ENCODE peak calls at places on chromosome 2, in ten cellular contexts. V is prostate gland, I is HepG2, F is HL-60, Y is spleen, P is suprapubic skin, G is transverse colon, D is H1, J is GM12891, A is GM23338. S is an unnamed sample.

GRCh38 chr2:11365096-11365856 is 20.8 kb upstream of the ROCK2 start:
- DNase-seq in V (no peak), I (peak), F (no peak), Y (no peak), P (no peak), G (no peak), D (no peak), J (no peak), A (no peak), S (no peak)

GRCh38 chr2:60560734-60561649 is 7.5 kb upstream of the BCL11A start:
- DNase-seq in V (no peak), I (peak), F (no peak), Y (no peak), P (no peak), G (no peak), D (no peak), J (no peak), A (peak), S (no peak)

GRCh38 chr2:120366698-120367097 is 20.8 kb downstream of the INHBB start:
- DNase-seq in V (no peak), I (no peak), F (no peak), Y (no peak), P (no peak), G (no peak), D (no peak), J (no peak), A (no peak), S (no peak)

GRCh38 chr2:154439156-154439555 is 259.3 kb upstream of the KCNJ3 start:
- DNase-seq in V (no peak), I (peak), F (no peak), Y (no peak), P (no peak), G (no peak), D (no peak), J (no peak), A (no peak), S (no peak)

GRCh38 chr2:134448650-134449049 is 194.8 kb downstream of the MGAT5 start:
- DNase-seq in V (no peak), I (no peak), F (no peak), Y (peak), P (peak), G (no peak), D (no peak), J (no peak), A (no peak), S (no peak)

GRCh38 chr2:203340791-203341487 is 12.7 kb downstream of the ABI2 start:
- DNase-seq in V (peak), I (no peak), F (no peak), Y (no peak), P (no peak), G (no peak), D (no peak), J (no peak), A (peak), S (peak)

GRCh38 chr2:151111599-151112278 is 149.9 kb downstream of the RBM43 start:
- DNase-seq in V (no peak), I (no peak), F (no peak), Y (no peak), P (no peak), G (no peak), D (no peak), J (no peak), A (peak), S (no peak)

GRCh38 chr2:212677466-212677865 is 138.9 kb upstream of the ERBB4 start:
- DNase-seq in V (no peak), I (no peak), F (no peak), Y (no peak), P (no peak), G (no peak), D (no peak), J (no peak), A (peak), S (no peak)

GRCh38 chr2:130346041-130346740 is 3.5 kb downstream of the IMP4 start:
- DNase-seq in V (no peak), I (no peak), F (no peak), Y (no peak), P (no peak), G (no peak), D (no peak), J (no peak), A (no peak), S (no peak)

GRCh38 chr2:20071397-20072383 is 20.3 kb upstream of the LAPTM4A start:
- DNase-seq in V (no peak), I (peak), F (no peak), Y (no peak), P (no peak), G (no peak), D (peak), J (no peak), A (peak), S (peak)

GRCh38 chr2:147782521-147782920 is 62.3 kb upstream of the ACVR2A start:
- DNase-seq in V (no peak), I (no peak), F (no peak), Y (no peak), P (no peak), G (no peak), D (no peak), J (no peak), A (peak), S (no peak)

GRCh38 chr2:227473019-227473461 is 1.1 kb downstream of the AGFG1 start:
- DNase-seq in V (no peak), I (no peak), F (no peak), Y (no peak), P (no peak), G (no peak), D (no peak), J (no peak), A (peak), S (peak)

GRCh38 chr2:165877565-165878550 is 75.7 kb downstream of the TTC21B start:
- DNase-seq in V (no peak), I (no peak), F (peak), Y (no peak), P (no peak), G (no peak), D (no peak), J (no peak), A (no peak), S (no peak)

GRCh38 chr2:985317-985898 is 34.8 kb downstream of the SNTG2 start:
- DNase-seq in V (no peak), I (no peak), F (no peak), Y (no peak), P (no peak), G (no peak), D (no peak), J (no peak), A (no peak), S (no peak)

GRCh38 chr2:27220091-27220490 is 2.9 kb downstream of the CAD start:
- DNase-seq in V (no peak), I (no peak), F (no peak), Y (no peak), P (no peak), G (no peak), D (no peak), J (no peak), A (no peak), S (no peak)

GRCh38 chr2:235766206-235766794 is 272.5 kb downstream of the AGAP1 start:
- DNase-seq in V (peak), I (peak), F (peak), Y (no peak), P (no peak), G (peak), D (no peak), J (peak), A (peak), S (peak)

GRCh38 chr2:219627105-219628100 is at the start of gene SLC4A3:
- DNase-seq in V (no peak), I (no peak), F (no peak), Y (peak), P (no peak), G (no peak), D (no peak), J (no peak), A (peak), S (no peak)

GRCh38 chr2:10160226-10160955 is 37.9 kb downstream of the RRM2 start:
- DNase-seq in V (no peak), I (no peak), F (no peak), Y (peak), P (no peak), G (no peak), D (no peak), J (no peak), A (no peak), S (no peak)

GRCh38 chr2:45825001-45825651 is 173.7 kb downstream of the PRKCE start:
- DNase-seq in V (no peak), I (no peak), F (no peak), Y (no peak), P (no peak), G (no peak), D (no peak), J (no peak), A (peak), S (no peak)

GRCh38 chr2:46368416-46368815 is 71.2 kb downstream of the EPAS1 start:
- DNase-seq in V (no peak), I (no peak), F (no peak), Y (no peak), P (no peak), G (no peak), D (no peak), J (no peak), A (no peak), S (no peak)

GRCh38 chr2:18368008-18368407 is 192.4 kb downstream of the RDH14 start:
- DNase-seq in V (no peak), I (no peak), F (no peak), Y (no peak), P (no peak), G (no peak), D (no peak), J (no peak), A (no peak), S (no peak)

GRCh38 chr2:121480826-121481225 is 49.9 kb upstream of the RNU4ATAC start:
- DNase-seq in V (no peak), I (no peak), F (no peak), Y (no peak), P (no peak), G (no peak), D (no peak), J (no peak), A (no peak), S (peak)

GRCh38 chr2:4258563-4258962 is 555.2 kb downstream of the DCDC2C start:
- DNase-seq in V (peak), I (peak), F (no peak), Y (no peak), P (no peak), G (no peak), D (no peak), J (no peak), A (no peak), S (peak)

GRCh38 chr2:230898661-230899091 is 26.4 kb downstream of the GPR55 start:
- DNase-seq in V (no peak), I (no peak), F (no peak), Y (peak), P (no peak), G (peak), D (no peak), J (no peak), A (no peak), S (no peak)

GRCh38 chr2:27003003-27003402 is 29.8 kb upstream of the TMEM214 start:
- DNase-seq in V (no peak), I (no peak), F (no peak), Y (no peak), P (no peak), G (no peak), D (no peak), J (no peak), A (no peak), S (no peak)

GRCh38 chr2:38269421-38269820 is 107.7 kb downstream of the ATL2 start:
- DNase-seq in V (no peak), I (no peak), F (no peak), Y (no peak), P (no peak), G (no peak), D (no peak), J (no peak), A (no peak), S (no peak)

GRCh38 chr2:54979645-54980044 is 70.6 kb downstream of the RTN4 start:
- DNase-seq in V (peak), I (no peak), F (no peak), Y (no peak), P (no peak), G (peak), D (no peak), J (no peak), A (peak), S (no peak)

GRCh38 chr2:103875111-103875510 is 978.8 kb upstream of the POU3F3 start:
- DNase-seq in V (no peak), I (no peak), F (no peak), Y (no peak), P (no peak), G (no peak), D (no peak), J (no peak), A (peak), S (no peak)

GRCh38 chr2:177397501-177398289 is 5.1 kb downstream of the AGPS start:
- DNase-seq in V (no peak), I (peak), F (no peak), Y (no peak), P (no peak), G (peak), D (no peak), J (no peak), A (no peak), S (peak)

DNA sequence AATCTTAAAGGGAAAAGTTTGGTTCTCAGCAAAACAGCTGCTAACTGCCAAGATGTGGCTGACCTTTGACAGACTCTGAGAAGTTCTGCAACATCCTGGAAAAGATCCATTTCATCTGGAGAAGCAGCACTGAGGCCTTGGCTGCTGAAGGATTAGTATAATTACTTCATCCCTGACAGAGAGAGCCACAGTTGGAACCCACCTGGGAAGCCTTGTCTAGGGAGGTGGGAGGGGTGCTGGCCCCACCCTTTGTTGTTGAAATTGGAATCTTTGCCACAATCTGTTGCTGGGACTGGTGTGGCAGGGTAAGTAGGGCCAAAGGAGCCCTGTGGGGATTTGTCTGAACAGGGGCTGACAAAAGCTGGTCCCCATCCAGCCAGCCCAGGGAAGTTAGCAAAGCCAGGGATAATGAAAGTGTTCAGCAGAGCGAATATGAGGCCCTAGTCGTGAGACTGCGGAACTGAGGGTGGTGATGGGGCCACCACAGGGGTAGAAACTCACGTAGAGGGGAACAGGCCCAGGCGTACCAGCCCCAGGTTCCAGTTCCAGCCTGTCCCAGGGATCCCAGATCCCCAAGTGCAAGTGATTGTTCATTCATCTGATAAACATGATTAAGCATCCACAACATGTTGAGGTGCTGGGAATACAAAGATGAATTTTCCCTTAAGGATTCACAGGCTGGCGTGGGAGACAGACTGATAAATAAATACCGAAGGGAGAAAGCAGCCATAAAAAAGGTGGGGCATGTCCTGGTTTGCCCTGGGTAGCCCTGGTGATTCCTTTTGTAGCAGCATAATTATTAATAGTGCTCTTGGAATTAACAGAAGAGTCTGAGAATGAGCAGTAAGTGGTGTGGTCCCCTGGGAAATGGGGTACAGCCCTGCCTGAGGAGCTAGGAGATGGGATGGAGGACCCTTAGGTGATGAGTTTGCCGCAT is 60.0 kb downstream of the MYO1B start:
- DNase-seq in V (peak), I (no peak), F (no peak), Y (no peak), P (peak), G (peak), D (no peak), J (no peak), A (no peak), S (peak)
- TF ChIP-seq POLR2AphosphoS5 in V (peak), I (no peak), F (no peak), Y (peak), P (no peak), G (no peak), D (no peak), J (no peak), A (no peak), S (no peak)

GRCh38 chr2:28649481-28650260 is 102.0 kb upstream of the PPP1CB start:
- DNase-seq in V (no peak), I (peak), F (no peak), Y (no peak), P (no peak), G (no peak), D (no peak), J (no peak), A (no peak), S (peak)

GRCh38 chr2:28647682-28648081 is 103.9 kb upstream of the PPP1CB start:
- DNase-seq in V (no peak), I (no peak), F (no peak), Y (no peak), P (no peak), G (no peak), D (no peak), J (no peak), A (no peak), S (no peak)

GRCh38 chr2:28650261-28650584 is 101.4 kb upstream of the PPP1CB start:
- DNase-seq in V (no peak), I (no peak), F (no peak), Y (no peak), P (no peak), G (no peak), D (no peak), J (no peak), A (no peak), S (no peak)

GRCh38 chr2:28648671-28649395 is 102.8 kb upstream of the PPP1CB start:
- DNase-seq in V (no peak), I (no peak), F (no peak), Y (no peak), P (no peak), G (no peak), D (no peak), J (no peak), A (no peak), S (no peak)

DNA sequence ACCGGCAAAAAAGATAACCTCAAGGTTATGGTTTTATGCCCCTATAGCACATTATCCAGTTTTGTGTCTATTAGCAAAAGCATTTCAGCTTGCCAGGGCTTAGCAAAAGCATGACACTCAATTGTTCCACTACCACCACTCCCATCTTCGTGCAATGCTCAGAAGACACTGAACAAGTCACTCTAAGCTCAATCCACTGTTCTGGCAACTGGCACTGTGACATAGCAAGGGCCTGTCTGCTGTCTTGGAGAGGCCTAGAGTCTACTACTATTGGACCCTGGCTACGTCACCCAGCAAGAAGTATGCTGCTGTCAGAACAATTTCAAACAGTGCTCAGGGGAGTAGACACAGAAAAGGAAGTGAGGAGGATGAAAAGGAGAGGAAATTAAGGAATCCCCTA is 103.5 kb upstream of the PPP1CB start:
- DNase-seq in V (no peak), I (no peak), F (no peak), Y (no peak), P (no peak), G (no peak), D (no peak), J (no peak), A (no peak), S (no peak)
- TF ChIP-seq POLR2AphosphoS5 in V (no peak), I (no peak), F (no peak), Y (no peak), P (no peak), G (peak), D (no peak), J (no peak), A (no peak), S (no peak)

GRCh38 chr2:202014328-202015034 is 19.2 kb upstream of the FZD7 start:
- DNase-seq in V (no peak), I (no peak), F (no peak), Y (no peak), P (no peak), G (no peak), D (no peak), J (no peak), A (no peak), S (no peak)
- TF ChIP-seq POLR2AphosphoS5 in V (no peak), I (no peak), F (no peak), Y (no peak), P (no peak), G (no peak), D (no peak), J (no peak), A (no peak), S (no peak)

GRCh38 chr2:127722807-127723206 is 21.5 kb downstream of the SFT2D3 start:
- DNase-seq in V (no peak), I (no peak), F (no peak), Y (no peak), P (no peak), G (no peak), D (no peak), J (no peak), A (no peak), S (no peak)

GRCh38 chr2:127721978-127722355 is 20.7 kb downstream of the SFT2D3 start:
- DNase-seq in V (no peak), I (no peak), F (no peak), Y (no peak), P (no peak), G (no peak), D (no peak), J (no peak), A (no peak), S (no peak)

GRCh38 chr2:127719301-127720218 is 18.3 kb downstream of the SFT2D3 start:
- DNase-seq in V (no peak), I (no peak), F (no peak), Y (no peak), P (no peak), G (no peak), D (no peak), J (no peak), A (no peak), S (no peak)

GRCh38 chr2:127726158-127726880 is 25.0 kb downstream of the SFT2D3 start:
- DNase-seq in V (no peak), I (no peak), F (no peak), Y (no peak), P (no peak), G (no peak), D (no peak), J (no peak), A (no peak), S (no peak)

GRCh38 chr2:127721311-127721977 is 20.1 kb downstream of the SFT2D3 start:
- DNase-seq in V (no peak), I (no peak), F (no peak), Y (no peak), P (no peak), G (no peak), D (no peak), J (no peak), A (no peak), S (no peak)
- TF ChIP-seq POLR2AphosphoS5 in V (no peak), I (no peak), F (no peak), Y (no peak), P (no peak), G (no peak), D (no peak), J (no peak), A (no peak), S (no peak)

S was measured in endothelial cell of umbilical vein.